ENCODE peak calls at places on chromosomes 4 and X, in five cellular contexts. E, W, Q, N and T are unnamed samples.

GRCh38 chr4:3686746-3687145 is 79.4 kb upstream of the ADRA2C start:
- DNase-seq in E (peak), W (no peak), Q (no peak), N (no peak), T (no peak)

GRCh38 chr4:155954118-155954503 is 445 bp upstream of the CTSO start:
- DNase-seq in E (no peak), W (no peak), Q (no peak), N (no peak), T (no peak)

GRCh38 chr4:10893417-10893816 is 208.8 kb upstream of the CLNK start:
- DNase-seq in E (no peak), W (no peak), Q (no peak), N (peak), T (no peak)

GRCh38 chr4:126750723-126751122 is 882.0 kb upstream of the INTU start:
- DNase-seq in E (no peak), W (no peak), Q (no peak), N (no peak), T (no peak)

GRCh38 chr4:7529368-7529923 is 94.7 kb upstream of the PSAPL1 start:
- DNase-seq in E (peak), W (no peak), Q (no peak), N (peak), T (no peak)

GRCh38 chr4:181775298-181775697 is 467.9 kb upstream of the TENM3 start:
- DNase-seq in E (no peak), W (no peak), Q (no peak), N (no peak), T (no peak)

GRCh38 chr4:128768373-128768996 is 41.0 kb upstream of the JADE1 start:
- DNase-seq in E (no peak), W (no peak), Q (no peak), N (no peak), T (no peak)

GRCh38 chr4:57424231-57424897 is 314.2 kb upstream of the IGFBP7 start:
- DNase-seq in E (no peak), W (peak), Q (no peak), N (no peak), T (no peak)

GRCh38 chrX:105765691-105766090 is 56.6 kb upstream of the NRK start:
- DNase-seq in E (no peak), W (no peak), Q (no peak), N (no peak), T (no peak)

GRCh38 chr4:3483471-3483921 is 20.4 kb downstream of the DOK7 start:
- DNase-seq in E (peak), W (no peak), Q (no peak), N (peak), T (no peak)

GRCh38 chr4:188942606-188943005 is 803.4 kb downstream of the TRIML1 start:
- DNase-seq in E (no peak), W (no peak), Q (no peak), N (no peak), T (no peak)

GRCh38 chr4:142194905-142195304 is 558.5 kb downstream of the IL15 start:
- DNase-seq in E (no peak), W (peak), Q (no peak), N (no peak), T (no peak)

DNA sequence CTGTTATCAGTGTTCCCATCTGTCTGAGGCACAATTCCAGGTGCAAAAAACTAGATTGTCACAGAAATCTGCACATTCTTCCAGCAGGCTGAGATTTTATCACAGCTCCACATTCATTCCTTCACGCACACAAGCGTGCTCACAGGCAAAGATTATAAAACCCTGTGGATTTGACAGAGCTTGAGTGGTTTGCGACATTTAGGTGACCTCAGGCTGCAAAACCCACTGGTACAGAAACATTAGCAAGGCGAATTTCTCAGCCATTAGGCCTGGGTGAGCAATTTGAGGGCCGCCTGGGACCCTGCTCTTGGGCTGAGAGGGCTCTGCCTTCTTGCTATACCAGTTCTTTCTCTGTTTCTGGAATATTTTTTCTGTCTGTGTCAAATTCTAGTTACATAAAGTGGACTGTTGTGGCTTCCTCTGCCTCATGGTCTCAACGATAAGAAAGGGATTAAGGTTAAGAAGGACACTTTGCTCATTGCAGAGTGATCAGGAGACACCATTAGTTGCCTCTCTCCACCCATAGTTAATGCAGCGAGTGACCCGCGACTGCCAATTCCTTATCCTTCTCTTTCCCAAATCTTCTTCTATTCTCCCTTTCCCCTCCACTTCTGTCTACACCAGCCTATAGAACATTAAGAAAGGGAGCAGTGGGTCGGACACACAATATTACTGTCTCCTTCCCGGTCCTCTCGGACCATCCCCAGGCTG is 86.7 kb upstream of the C1QTNF7 start:
- DNase-seq in E (no peak), W (no peak), Q (no peak), N (no peak), T (no peak)
- H3K4me3 ChIP-seq in E (no peak), W (no peak), Q (no peak), N (no peak), T (peak)

GRCh38 chrX:118510076-118510475 is 14.5 kb downstream of the DOCK11 start:
- DNase-seq in E (no peak), W (no peak), Q (no peak), N (no peak), T (no peak)

GRCh38 chrX:118513120-118513899 is 17.7 kb downstream of the DOCK11 start:
- DNase-seq in E (no peak), W (no peak), Q (no peak), N (no peak), T (no peak)

GRCh38 chrX:118507766-118508165 is 12.2 kb downstream of the DOCK11 start:
- DNase-seq in E (no peak), W (no peak), Q (no peak), N (no peak), T (no peak)

GRCh38 chrX:118508221-118508620 is 12.6 kb downstream of the DOCK11 start:
- DNase-seq in E (no peak), W (no peak), Q (no peak), N (no peak), T (no peak)

DNA sequence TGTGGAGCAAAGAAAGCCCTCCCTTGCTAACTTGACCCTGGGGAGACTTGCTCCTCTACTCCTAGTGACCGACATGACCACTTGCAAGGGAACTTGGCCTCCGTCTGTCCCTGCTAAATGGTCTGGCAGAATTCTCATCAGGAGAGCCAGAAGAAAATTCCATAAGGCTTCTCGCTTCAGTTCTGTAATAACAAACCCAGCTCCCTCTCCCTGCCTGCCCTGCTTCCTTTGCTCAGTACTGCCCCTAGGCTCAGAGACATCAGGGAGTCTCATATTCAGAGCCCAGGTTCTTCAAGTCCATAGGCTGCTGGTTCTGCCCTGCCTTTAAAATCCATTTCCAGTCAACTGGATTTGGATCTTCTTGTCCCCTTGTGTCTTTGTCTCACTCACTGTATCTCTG is 13.1 kb downstream of the DOCK11 start:
- DNase-seq in E (no peak), W (no peak), Q (no peak), N (no peak), T (no peak)
- TF ChIP-seq CTCF in E (no peak), W (no peak), Q (no peak), N (no peak), T (no peak)

DNA sequence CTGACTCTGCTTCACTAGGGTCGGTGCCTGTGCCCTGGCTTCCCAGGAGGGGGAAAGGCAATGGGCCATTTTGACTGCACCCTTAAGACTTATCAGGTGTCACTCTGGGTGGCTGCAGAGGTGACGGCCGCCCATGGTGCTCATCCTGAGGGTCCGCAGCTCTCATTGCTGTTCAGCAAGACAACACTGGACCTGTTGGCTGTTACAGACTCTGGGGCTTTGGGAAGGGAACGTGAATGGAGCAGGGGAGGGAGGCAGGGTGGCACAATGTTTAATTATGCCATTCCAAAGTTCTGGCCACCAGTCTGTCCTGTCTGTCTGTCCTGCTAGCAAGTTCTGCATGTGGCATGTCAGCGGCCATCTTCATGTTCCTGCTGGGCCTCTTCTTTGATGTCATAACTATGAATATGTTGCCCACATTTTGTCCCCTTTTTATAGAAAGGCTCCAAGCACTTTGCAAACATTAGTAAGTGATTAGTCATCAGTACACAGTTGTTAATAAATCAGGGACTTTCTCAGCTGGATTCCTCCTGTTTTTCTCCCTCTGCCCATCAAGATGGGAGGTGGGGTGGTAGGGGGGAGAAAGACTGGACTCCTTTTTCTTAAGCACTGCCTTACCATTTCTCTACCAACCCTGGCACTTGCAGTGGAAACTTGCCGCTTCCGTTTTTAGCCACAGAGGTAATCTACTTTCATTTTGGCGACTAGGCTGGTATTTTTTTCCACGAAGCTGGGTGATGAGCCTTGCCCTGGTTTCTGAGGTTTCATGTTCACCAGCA is 88.7 kb upstream of the TRIM2 start:
- DNase-seq in E (no peak), W (peak), Q (peak), N (no peak), T (no peak)
- H3K4me3 ChIP-seq in E (peak), W (no peak), Q (peak), N (no peak), T (peak)

GRCh38 chr4:40838742-40839141 is 89.0 kb downstream of the NSUN7 start:
- DNase-seq in E (no peak), W (no peak), Q (no peak), N (no peak), T (no peak)
- TF ChIP-seq CTCF in E (no peak), W (peak), Q (no peak), N (no peak), T (peak)